ENCODE peak calls at places on chromosome 14, in eight cellular contexts. Y is amniotic epithelial cell, U is cardiac fibroblast, P is non-pigmented ciliary epithelial cell, J is hypothalamus, V is AG08395, I is NCI-H1048, O is GM10248. C is an unnamed sample.

GRCh38 chr14:100679707-100680438 is 46.8 kb upstream of the DLK1 start:
- DNase-seq in I (no peak), J (no peak), P (peak), O (no peak), Y (peak), U (peak), V (peak), C (peak)

GRCh38 chr14:50773632-50774541 is 57.1 kb downstream of the NIN start:
- DNase-seq in Y (peak), J (no peak), I (no peak), V (peak), O (no peak), U (peak), P (no peak), C (peak)

GRCh38 chr14:52299692-52300278 is 14.3 kb upstream of the PTGER2 start:
- DNase-seq in V (peak), I (no peak), U (peak), Y (peak), J (no peak), O (peak), P (no peak), C (peak)

GRCh38 chr14:34628681-34629135 is 1.2 kb downstream of the SNX6 start:
- DNase-seq in O (no peak), I (no peak), Y (peak), U (peak), P (no peak), V (peak), J (no peak), C (peak)

GRCh38 chr14:54722791-54723432 is 156.0 kb downstream of the SAMD4A start:
- DNase-seq in J (no peak), Y (peak), O (peak), V (no peak), U (peak), I (no peak), P (no peak), C (peak)

GRCh38 chr14:52834440-52834842 is 43.0 kb upstream of the GNPNAT1 start:
- DNase-seq in J (no peak), I (no peak), Y (peak), O (no peak), P (peak), V (peak), U (peak), C (peak)

GRCh38 chr14:89244720-89245119 is 172.3 kb downstream of the FOXN3 start:
- DNase-seq in V (no peak), Y (no peak), O (no peak), J (no peak), U (no peak), P (no peak), I (no peak), C (no peak)

GRCh38 chr14:51473351-51473750 is 178.4 kb upstream of the FRMD6 start:
- DNase-seq in J (no peak), P (no peak), I (no peak), O (no peak), V (no peak), Y (no peak), U (no peak), C (no peak)

GRCh38 chr14:100237735-100238418 is 1.1 kb upstream of the YY1 start:
- DNase-seq in V (peak), P (no peak), J (peak), Y (no peak), O (peak), U (peak), I (no peak), C (peak)

GRCh38 chr14:78764240-78764639 is 594.1 kb downstream of the NRXN3 start:
- DNase-seq in U (peak), I (no peak), O (no peak), J (no peak), P (peak), V (no peak), Y (peak), C (peak)

GRCh38 chr14:101102875-101103274 is 199.4 kb upstream of the RTL1 start:
- DNase-seq in I (no peak), J (no peak), O (peak), Y (no peak), V (no peak), P (no peak), U (no peak), C (no peak)

GRCh38 chr14:32078030-32078793 is 1.1 kb downstream of the ARHGAP5 start:
- DNase-seq in Y (peak), I (no peak), P (no peak), V (peak), J (no peak), U (peak), O (peak), C (peak)

GRCh38 chr14:35682802-35683201 is 126.3 kb downstream of the RALGAPA1 start:
- DNase-seq in J (no peak), Y (no peak), U (no peak), O (no peak), I (no peak), P (peak), V (no peak), C (peak)

GRCh38 chr14:75993567-75994041 is 8.0 kb downstream of the IFT43 start:
- DNase-seq in I (no peak), V (no peak), P (no peak), Y (no peak), O (peak), J (no peak), U (no peak), C (no peak)

GRCh38 chr14:74392616-74393570 is 33.1 kb downstream of the SYNDIG1L start:
- DNase-seq in Y (no peak), I (no peak), V (no peak), P (no peak), O (no peak), U (no peak), J (no peak), C (no peak)

GRCh38 chr14:24231263-24232120 is 675 bp downstream of the NEDD8 start:
- DNase-seq in O (no peak), J (no peak), Y (no peak), P (no peak), I (no peak), V (no peak), U (no peak), C (no peak)

GRCh38 chr14:61560323-61560722 is 135.0 kb upstream of the HIF1A start:
- DNase-seq in Y (peak), U (peak), I (no peak), P (no peak), O (no peak), J (no peak), V (no peak), C (peak)

GRCh38 chr14:55356913-55357312 is 54.7 kb downstream of the ATG14 start:
- DNase-seq in V (no peak), O (no peak), U (no peak), Y (no peak), J (no peak), I (no peak), P (no peak), C (no peak)

GRCh38 chr14:95380350-95381042 is 60.8 kb upstream of the CLMN start:
- DNase-seq in P (no peak), Y (no peak), J (no peak), I (no peak), O (no peak), V (no peak), U (no peak), C (no peak)